ENCODE peak calls at places on chromosomes 4 and X, in four cellular contexts. V is Peyer's patch, I is AG04450, P is adrenal gland. L is an unnamed sample.

GRCh38 chr4:148926861-148927260 is 484.6 kb upstream of the NR3C2 start:
- DNase-seq in V (peak), I (peak), P (no peak), L (no peak)

GRCh38 chr4:187478292-187479205 is 517.0 kb upstream of the ZFP42 start:
- DNase-seq in V (no peak), I (peak), P (no peak), L (peak)

GRCh38 chr4:95061220-95061619 is 303.5 kb downstream of the BMPR1B start:
- DNase-seq in V (no peak), I (no peak), P (no peak), L (peak)

GRCh38 chrX:39773923-39774803 is 323.6 kb downstream of the BCOR start:
- DNase-seq in V (no peak), I (no peak), P (no peak), L (peak)

GRCh38 chr4:56261027-56261426 is 126.3 kb downstream of the AASDH start:
- DNase-seq in V (no peak), I (no peak), P (no peak), L (no peak)

GRCh38 chr4:98929341-98930267 is 671 bp upstream of the EIF4E start:
- DNase-seq in V (peak), I (peak), P (peak), L (peak)

GRCh38 chr4:172989984-172990711 is 178.5 kb upstream of the GALNT7 start:
- DNase-seq in V (no peak), I (no peak), P (no peak), L (no peak)

GRCh38 chrX:39682778-39683177 is 415.0 kb downstream of the BCOR start:
- DNase-seq in V (no peak), I (no peak), P (no peak), L (no peak)

GRCh38 chr4:73729534-73730165 is 10.7 kb upstream of the CXCL8 start:
- DNase-seq in V (no peak), I (peak), P (peak), L (peak)

GRCh38 chr4:80386281-80386886 is 50.9 kb downstream of the CFAP299 start:
- DNase-seq in V (peak), I (no peak), P (no peak), L (no peak)

GRCh38 chrX:69309074-69309792 is 144.0 kb upstream of the PJA1 start:
- DNase-seq in V (no peak), I (no peak), P (no peak), L (no peak)

GRCh38 chr4:103934178-103934789 is 214.5 kb upstream of the TACR3 start:
- DNase-seq in V (no peak), I (peak), P (peak), L (peak)

GRCh38 chr4:80989921-80990544 is 40.5 kb upstream of the BMP3 start:
- DNase-seq in V (no peak), I (peak), P (no peak), L (peak)

GRCh38 chrX:44344194-44344593 is 722 bp upstream of the EFHC2 start:
- DNase-seq in V (no peak), I (no peak), P (no peak), L (no peak)

GRCh38 chr4:95248713-95249401 is 299.9 kb downstream of the UNC5C start:
- DNase-seq in V (no peak), I (no peak), P (no peak), L (no peak)

GRCh38 chr4:40275065-40275464 is 60.1 kb upstream of the CHRNA9 start:
- DNase-seq in V (no peak), I (no peak), P (no peak), L (no peak)

GRCh38 chrX:7889680-7890079 is 37.5 kb downstream of the PNPLA4 start:
- DNase-seq in V (no peak), I (no peak), P (no peak), L (peak)

GRCh38 chr4:54784188-54784671 is 126.5 kb downstream of the KIT start:
- DNase-seq in V (peak), I (peak), P (peak), L (peak)

GRCh38 chr4:90616711-90617110 is 489.5 kb downstream of the CCSER1 start:
- DNase-seq in V (no peak), I (no peak), P (no peak), L (no peak)

GRCh38 chrX:110315541-110315940 is 2.3 kb downstream of the AMMECR1 start:
- DNase-seq in V (no peak), I (no peak), P (no peak), L (no peak)

GRCh38 chr4:131370846-131371245 is 1778.2 kb upstream of the PCDH10 start:
- DNase-seq in V (no peak), I (no peak), P (no peak), L (no peak)

GRCh38 chrX:6667048-6667768 is 132.3 kb upstream of the VCX3A start:
- DNase-seq in V (no peak), I (no peak), P (no peak), L (no peak)

GRCh38 chrX:135345328-135345645 is 36.0 kb downstream of the ETDC start:
- DNase-seq in V (no peak), I (no peak), P (peak), L (peak)

GRCh38 chrX:42695800-42696358 is 82.1 kb downstream of the PPP1R2C start:
- DNase-seq in V (no peak), I (no peak), P (no peak), L (no peak)

GRCh38 chrX:53184836-53185235 is 40.2 kb downstream of the KDM5C start:
- DNase-seq in V (no peak), I (no peak), P (no peak), L (peak)

GRCh38 chr4:83285022-83285387 is 407 bp upstream of the COQ2 start:
- DNase-seq in V (no peak), I (no peak), P (peak), L (peak)

GRCh38 chrX:108036298-108036973 is 8.4 kb upstream of the VSIG1 start:
- DNase-seq in V (no peak), I (peak), P (no peak), L (peak)

GRCh38 chrX:115399306-115399705 is 109.8 kb downstream of the LUZP4 start:
- DNase-seq in V (no peak), I (no peak), P (no peak), L (no peak)

GRCh38 chr4:90951037-90951436 is 823.8 kb downstream of the CCSER1 start:
- DNase-seq in V (no peak), I (peak), P (no peak), L (peak)

GRCh38 chrX:8849945-8850344 is 48.8 kb upstream of the FAM9A start:
- DNase-seq in V (no peak), I (no peak), P (no peak), L (no peak)

GRCh38 chr4:138560448-138560847 is 318.3 kb upstream of the SLC7A11 start:
- DNase-seq in V (no peak), I (no peak), P (no peak), L (no peak)

GRCh38 chrX:7088968-7089615 is 58.4 kb upstream of the STS start:
- DNase-seq in V (no peak), I (no peak), P (no peak), L (no peak)

GRCh38 chrX:12997898-12998687 is 23.2 kb downstream of the TMSB4X start:
- DNase-seq in V (no peak), I (no peak), P (no peak), L (no peak)

GRCh38 chr4:87251104-87251503 is 30.7 kb upstream of the KLHL8 start:
- DNase-seq in V (no peak), I (no peak), P (no peak), L (no peak)

GRCh38 chr4:85420831-85421230 is 54.1 kb upstream of the ARHGAP24 start:
- DNase-seq in V (no peak), I (no peak), P (no peak), L (no peak)

GRCh38 chrX:10074241-10074941 is 82.4 kb upstream of the CLCN4 start:
- DNase-seq in V (no peak), I (no peak), P (no peak), L (no peak)

GRCh38 chr4:150457802-150458201 is 124.1 kb upstream of the MAB21L2 start:
- DNase-seq in V (no peak), I (no peak), P (no peak), L (no peak)

DNA sequence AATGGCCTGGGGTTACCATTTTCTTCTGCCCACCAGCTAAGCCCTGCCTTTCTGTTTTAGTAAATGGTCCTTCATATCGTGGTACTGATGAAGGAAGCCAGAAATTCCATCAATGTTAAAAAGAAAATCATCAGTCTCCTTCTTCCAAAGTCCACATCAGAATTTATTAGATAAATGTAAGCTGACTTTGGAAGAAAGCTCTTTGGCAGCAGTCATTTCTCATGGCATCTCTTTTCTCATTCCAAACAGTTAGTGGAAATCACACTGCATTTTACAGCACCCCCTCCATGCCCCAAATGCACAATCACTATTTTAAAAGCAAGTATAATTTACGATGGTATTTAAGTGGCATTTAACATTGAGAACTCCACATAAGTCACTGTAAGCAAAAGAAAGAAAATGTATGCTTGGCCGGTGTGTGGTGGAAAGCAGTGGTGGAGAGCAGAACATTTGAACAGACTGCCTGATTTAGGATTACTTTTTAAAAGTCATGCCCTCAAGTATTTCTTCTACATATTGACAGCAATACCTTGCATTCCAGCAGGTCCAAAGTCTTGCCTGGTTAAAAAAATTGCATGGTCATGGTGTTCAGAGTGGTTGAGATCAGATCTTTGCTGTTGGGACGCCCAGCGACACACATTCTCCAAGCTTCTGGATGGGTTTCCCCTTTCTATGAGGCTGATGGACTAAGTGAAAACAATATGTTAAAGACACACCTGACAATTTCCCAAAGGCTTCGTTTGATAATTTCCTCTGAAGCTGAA is 248.7 kb downstream of the ADAMTS3 start:
- DNase-seq in V (no peak), I (no peak), P (no peak), L (no peak)
- H3K27ac ChIP-seq in V (no peak), I (no peak), P (no peak), L (peak)

DNA sequence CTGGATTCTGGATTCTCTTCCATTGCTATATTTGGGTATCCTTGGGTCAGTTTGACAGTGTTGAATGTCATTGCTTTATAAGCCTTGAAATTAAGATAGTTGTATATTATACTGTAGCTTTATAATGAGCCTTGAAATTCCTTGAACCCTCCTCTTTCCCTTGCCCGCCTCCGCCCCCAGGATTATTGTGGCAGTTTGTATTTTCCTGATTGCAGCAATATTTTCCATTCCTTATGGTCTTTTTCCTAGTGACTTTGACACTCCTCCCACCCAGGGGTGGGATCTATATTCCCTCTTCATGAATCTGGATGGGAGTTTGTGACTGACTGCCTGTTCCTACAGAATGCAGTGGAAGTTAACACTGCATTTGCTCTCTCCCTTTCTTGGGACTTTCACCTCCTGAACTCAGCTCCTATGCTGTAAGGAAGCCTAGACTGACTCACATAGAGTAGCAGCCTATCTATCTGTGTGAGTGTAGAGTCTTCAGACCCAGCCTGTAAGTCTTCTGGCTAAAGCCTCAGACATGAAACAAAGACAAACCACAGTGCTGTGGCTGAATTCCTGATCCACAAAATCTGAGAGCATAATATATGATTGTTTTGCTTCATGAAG is 2.2 kb downstream of the FUNDC2 start:
- DNase-seq in V (no peak), I (no peak), P (no peak), L (peak)
- H3K27ac ChIP-seq in V (no peak), I (no peak), P (no peak), L (no peak)

GRCh38 chr4:17493629-17494028 is 18.3 kb downstream of the QDPR start:
- DNase-seq in V (no peak), I (no peak), P (no peak), L (no peak)
- H3K27ac ChIP-seq in V (no peak), I (no peak), P (no peak), L (no peak)

DNA sequence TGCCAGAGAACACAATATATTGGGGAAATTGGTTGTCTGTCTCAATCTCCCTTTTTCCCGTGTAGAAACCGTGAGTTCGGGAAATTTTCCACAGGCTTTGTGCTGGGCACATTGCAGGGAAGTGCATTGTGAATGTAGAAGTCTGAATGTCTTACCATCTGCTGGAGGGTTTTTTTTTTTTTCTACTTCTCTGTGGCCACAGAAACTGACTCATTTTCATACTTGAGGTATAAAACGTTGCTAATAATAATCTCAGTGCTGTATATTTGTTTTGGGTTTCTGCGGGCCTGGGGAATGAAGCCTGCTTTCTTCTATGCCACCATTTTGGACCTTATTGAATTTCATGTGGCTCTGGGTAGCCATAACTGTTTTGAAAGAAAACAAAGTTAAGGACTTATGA is 1001.2 kb downstream of the STIM2 start:
- DNase-seq in V (no peak), I (no peak), P (no peak), L (no peak)
- H3K27ac ChIP-seq in V (no peak), I (no peak), P (no peak), L (no peak)

GRCh38 chr4:7021930-7022658 is 21.1 kb upstream of the TADA2B start:
- DNase-seq in V (no peak), I (peak), P (peak), L (peak)

GRCh38 chr4:7020290-7020689 is 22.9 kb upstream of the TADA2B start:
- DNase-seq in V (no peak), I (no peak), P (no peak), L (no peak)

GRCh38 chr4:7020856-7021255 is 22.3 kb upstream of the TADA2B start:
- DNase-seq in V (no peak), I (no peak), P (no peak), L (no peak)

GRCh38 chr4:7019367-7019766 is 23.8 kb upstream of the TADA2B start:
- DNase-seq in V (no peak), I (no peak), P (no peak), L (no peak)

GRCh38 chr4:7021355-7021754 is 21.8 kb upstream of the TADA2B start:
- DNase-seq in V (no peak), I (no peak), P (no peak), L (no peak)
- H3K27ac ChIP-seq in V (no peak), I (peak), P (peak), L (peak)

GRCh38 chr4:3469386-3470243 is 6.5 kb downstream of the DOK7 start:
- DNase-seq in V (no peak), I (no peak), P (no peak), L (no peak)

GRCh38 chr4:3470244-3471097 is 7.4 kb downstream of the DOK7 start:
- DNase-seq in V (no peak), I (peak), P (no peak), L (no peak)

GRCh38 chr4:3467601-3468031 is 4.5 kb downstream of the DOK7 start:
- DNase-seq in V (no peak), I (no peak), P (no peak), L (no peak)

GRCh38 chr4:3468154-3468553 is 5.0 kb downstream of the DOK7 start:
- DNase-seq in V (no peak), I (no peak), P (no peak), L (no peak)

DNA sequence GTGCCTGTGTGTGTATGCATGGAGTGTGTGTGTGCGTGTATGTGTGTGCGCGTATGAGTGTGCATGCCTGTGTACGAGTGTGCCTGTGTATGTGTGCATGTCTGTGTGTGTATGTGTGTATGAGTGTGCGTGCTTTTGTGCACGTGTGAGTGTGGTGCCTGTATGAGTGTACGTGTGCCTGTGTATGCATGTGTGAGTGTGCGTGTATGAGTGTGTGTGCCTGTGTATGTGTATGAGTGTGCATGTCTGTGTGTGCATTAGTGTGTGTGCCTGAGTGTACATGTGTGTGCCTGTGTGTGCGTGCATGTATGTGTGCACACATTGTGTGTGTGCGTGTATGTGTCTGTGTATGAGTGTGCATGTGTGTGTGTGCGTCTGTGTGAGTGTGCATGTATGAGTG is 5.7 kb downstream of the DOK7 start:
- DNase-seq in V (no peak), I (no peak), P (no peak), L (no peak)
- H3K27ac ChIP-seq in V (no peak), I (no peak), P (no peak), L (no peak)

GRCh38 chr4:48692023-48692422 is 88.1 kb downstream of the FRYL start:
- DNase-seq in V (no peak), I (no peak), P (no peak), L (no peak)
- H3K27ac ChIP-seq in V (no peak), I (no peak), P (no peak), L (no peak)

DNA sequence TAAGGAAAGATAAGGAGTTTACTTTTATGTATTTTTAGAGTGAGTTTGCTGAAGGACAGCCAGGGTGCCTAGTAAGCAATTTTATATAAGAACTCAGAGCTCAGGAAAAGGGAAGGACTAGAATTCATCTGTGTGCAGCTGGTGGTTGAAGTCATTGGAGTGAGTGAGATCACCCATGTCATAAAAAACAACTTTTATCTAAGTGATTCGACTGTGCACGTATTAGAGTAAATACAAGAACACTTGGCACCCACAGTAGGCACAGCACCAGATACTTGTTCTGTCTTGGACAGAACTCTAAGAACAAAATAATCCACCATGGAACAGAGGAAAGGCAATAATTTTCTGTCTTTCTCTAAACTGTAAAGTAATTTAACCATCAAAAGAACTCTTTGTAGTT is 31.6 kb downstream of the SYNPO2 start:
- DNase-seq in V (no peak), I (no peak), P (no peak), L (no peak)
- H3K27ac ChIP-seq in V (no peak), I (no peak), P (no peak), L (no peak)

GRCh38 chr4:77076889-77077635 is 1.3 kb upstream of the CCNI start:
- DNase-seq in V (no peak), I (no peak), P (no peak), L (no peak)
- H3K27ac ChIP-seq in V (peak), I (no peak), P (peak), L (no peak)

GRCh38 chr4:38160487-38161207 is 200.4 kb downstream of the PTTG2 start:
- DNase-seq in V (peak), I (peak), P (peak), L (peak)
- H3K27ac ChIP-seq in V (no peak), I (peak), P (peak), L (peak)